ENCODE peak calls at places on chromosome 20, in seven cellular contexts. B, Q, G, V, K, W and D are unnamed samples.

GRCh38 chr20:1469925-1470571 is 3.4 kb upstream of the NSFL1C start:
- DNase-seq in Q (peak), B (peak), K (peak), G (peak), W (peak), V (peak), D (peak)

GRCh38 chr20:57066126-57066900 is 200.1 kb downstream of the BMP7 start:
- DNase-seq in K (no peak), G (no peak), W (peak), V (no peak), B (no peak), Q (peak), D (no peak)

GRCh38 chr20:58719971-58720371 is 27.4 kb downstream of the NPEPL1 start:
- DNase-seq in W (no peak), G (no peak), V (no peak), B (no peak), Q (no peak), K (peak), D (no peak)

GRCh38 chr20:8254911-8255582 is 123.0 kb downstream of the PLCB1 start:
- DNase-seq in B (no peak), K (no peak), V (no peak), G (peak), Q (no peak), W (peak), D (no peak)

GRCh38 chr20:37907677-37908397 is 4.9 kb downstream of the VSTM2L start:
- DNase-seq in V (no peak), W (peak), B (no peak), Q (peak), K (no peak), G (peak), D (peak)

GRCh38 chr20:39445095-39445494 is 483.0 kb downstream of the DHX35 start:
- DNase-seq in B (no peak), V (no peak), K (no peak), W (no peak), Q (no peak), G (no peak), D (no peak)

GRCh38 chr20:35232575-35232974 is 6.1 kb downstream of the MMP24 start:
- DNase-seq in B (no peak), K (no peak), V (no peak), G (peak), Q (peak), W (peak), D (no peak)

GRCh38 chr20:49045440-49046086 is 549 bp upstream of the CSE1L start:
- DNase-seq in Q (no peak), K (peak), V (no peak), G (no peak), W (no peak), B (no peak), D (no peak)

GRCh38 chr20:50292324-50293243 is 102.0 kb downstream of the CEBPB start:
- DNase-seq in Q (peak), B (no peak), W (peak), G (peak), V (no peak), K (peak), D (peak)

GRCh38 chr20:17721802-17722486 is 22.2 kb downstream of the BANF2 start:
- DNase-seq in K (no peak), W (peak), B (no peak), G (no peak), Q (no peak), V (no peak), D (no peak)

GRCh38 chr20:56439784-56440291 is 27.8 kb downstream of the CASS4 start:
- DNase-seq in K (peak), W (peak), Q (peak), V (no peak), B (no peak), G (peak), D (no peak)

GRCh38 chr20:38692436-38693411 is 31.6 kb upstream of the SLC32A1 start:
- DNase-seq in V (no peak), B (no peak), W (peak), K (no peak), Q (peak), G (peak), D (no peak)

GRCh38 chr20:41392871-41393704 is 26.5 kb upstream of the EMILIN3 start:
- DNase-seq in B (no peak), G (no peak), Q (no peak), K (peak), W (peak), V (no peak), D (no peak)

GRCh38 chr20:61817575-61817974 is 248.1 kb downstream of the TAF4 start:
- DNase-seq in V (no peak), K (peak), G (no peak), B (no peak), Q (no peak), W (no peak), D (no peak)

GRCh38 chr20:10632681-10633509 is 40.9 kb downstream of the JAG1 start:
- DNase-seq in W (peak), Q (no peak), V (no peak), G (no peak), K (no peak), B (no peak), D (no peak)

GRCh38 chr20:63520939-63521601 is 505 bp downstream of the PPDPF start:
- DNase-seq in V (peak), Q (peak), B (no peak), G (peak), W (peak), K (peak), D (no peak)

GRCh38 chr20:59222982-59223610 is 59.5 kb downstream of the ZNF831 start:
- DNase-seq in V (no peak), K (no peak), G (no peak), B (no peak), Q (no peak), W (peak), D (no peak)

GRCh38 chr20:12177657-12178293 is 260.1 kb downstream of the BTBD3 start:
- DNase-seq in G (no peak), W (no peak), B (no peak), Q (no peak), K (no peak), V (no peak), D (peak)

GRCh38 chr20:34439168-34439567 is 76.1 kb downstream of the ITCH start:
- DNase-seq in G (no peak), Q (no peak), K (no peak), B (no peak), V (no peak), W (no peak), D (no peak)

GRCh38 chr20:32234135-32234808 is 26.6 kb downstream of the POFUT1 start:
- DNase-seq in G (no peak), Q (no peak), K (no peak), V (no peak), B (no peak), W (no peak), D (no peak)

GRCh38 chr20:31869942-31870702 is at the start of the genes DUSP15 and TTLL9:
- DNase-seq in G (no peak), W (no peak), B (no peak), K (no peak), V (no peak), Q (no peak), D (no peak)

GRCh38 chr20:35088231-35088794 is 4.3 kb downstream of the TRPC4AP start:
- DNase-seq in Q (peak), W (peak), K (no peak), G (no peak), B (no peak), V (no peak), D (no peak)

GRCh38 chr20:13930246-13930645 is 60.2 kb downstream of the SEL1L2 start:
- DNase-seq in W (no peak), K (no peak), Q (peak), B (no peak), G (no peak), V (no peak), D (no peak)

GRCh38 chr20:61896058-61896961 is 169.4 kb downstream of the TAF4 start:
- DNase-seq in Q (peak), W (peak), G (peak), B (peak), V (no peak), K (peak), D (no peak)

GRCh38 chr20:63152322-63153253 is 63.3 kb downstream of the YTHDF1 start:
- DNase-seq in K (peak), Q (no peak), G (no peak), B (no peak), W (no peak), V (no peak), D (no peak)

GRCh38 chr20:58481541-58482021 is 33.6 kb downstream of the APCDD1L start:
- DNase-seq in Q (peak), B (peak), G (peak), W (peak), K (no peak), V (no peak), D (no peak)

GRCh38 chr20:49320460-49320859 is 42.6 kb upstream of the ZNFX1 start:
- DNase-seq in V (no peak), Q (peak), G (peak), B (no peak), W (peak), K (no peak), D (no peak)

GRCh38 chr20:59017493-59018231 is 1.6 kb upstream of the TUBB1 start:
- DNase-seq in G (no peak), Q (no peak), K (no peak), W (no peak), B (no peak), V (no peak), D (no peak)

GRCh38 chr20:62733250-62733842 is 24.7 kb downstream of the NTSR1 start:
- DNase-seq in G (no peak), K (no peak), V (no peak), Q (no peak), B (no peak), W (no peak), D (no peak)

GRCh38 chr20:5136096-5136495 is 9.3 kb downstream of the CDS2 start:
- DNase-seq in V (no peak), G (no peak), K (no peak), Q (no peak), B (no peak), W (no peak), D (no peak)

GRCh38 chr20:43409041-43409913 is 48.4 kb upstream of the SRSF6 start:
- DNase-seq in K (no peak), V (no peak), W (peak), B (peak), Q (peak), G (peak), D (peak)

DNA sequence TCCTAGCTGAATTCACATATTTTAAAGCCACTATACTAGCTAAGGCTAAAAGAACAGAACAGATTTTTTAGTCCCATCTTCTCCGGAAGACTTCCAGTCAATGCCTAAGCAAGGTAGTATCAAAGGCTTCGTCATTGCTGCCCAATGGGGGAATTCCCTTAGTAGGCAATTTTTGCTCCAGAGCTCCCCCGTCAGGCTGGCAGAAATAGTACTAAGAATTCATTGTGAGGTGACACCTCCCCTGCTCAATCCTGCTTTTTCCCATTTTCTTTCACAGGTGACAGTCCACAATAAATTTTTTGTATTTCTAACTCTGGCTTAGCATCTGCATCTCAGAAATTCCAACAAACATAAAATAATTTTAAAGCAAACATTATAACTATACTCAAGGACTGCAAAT is 52.8 kb upstream of the SRSF6 start:
- DNase-seq in G (no peak), Q (no peak), B (no peak), W (no peak), K (no peak), V (peak), D (no peak)
- TF ChIP-seq CTCF in G (peak), Q (peak), B (peak), W (peak), K (no peak), V (peak), D (peak)

DNA sequence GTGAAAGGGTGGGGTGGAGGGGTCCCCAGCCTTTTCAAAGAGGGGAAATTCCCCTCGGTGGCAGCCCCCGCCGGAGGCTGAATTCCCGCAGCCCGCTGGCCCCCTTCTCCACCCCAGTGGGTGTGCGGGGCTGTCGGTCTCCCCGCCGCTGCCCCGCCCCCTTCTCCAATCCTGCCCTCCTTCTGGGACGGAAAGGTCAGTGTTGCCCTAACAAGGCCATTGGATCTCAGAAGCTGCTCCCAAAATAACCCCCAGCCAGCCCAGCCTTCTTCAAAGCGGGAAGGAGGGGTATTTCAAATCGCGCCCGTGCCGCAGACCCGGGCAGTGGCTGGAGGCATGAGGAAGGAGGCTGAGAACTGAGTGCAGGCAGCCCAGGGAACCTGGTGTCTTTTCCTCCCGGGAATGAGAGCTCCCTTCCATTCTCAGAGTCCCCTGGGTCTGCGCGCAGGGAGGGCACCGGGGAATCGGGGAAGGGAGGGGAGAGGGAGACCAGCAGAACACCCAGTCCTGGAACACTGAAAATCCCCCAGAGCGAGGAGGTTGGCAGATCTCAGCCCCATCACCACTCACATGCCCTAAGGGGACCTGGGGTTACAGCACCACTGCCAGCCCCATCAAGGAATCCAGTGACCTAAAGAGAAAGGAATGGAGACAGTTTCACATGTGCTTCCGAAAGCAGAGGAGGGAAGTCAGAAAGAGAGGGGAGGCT is at the start of gene JPH2:
- DNase-seq in K (peak), W (peak), G (peak), Q (peak), B (no peak), V (no peak), D (peak)
- H3K4me3 ChIP-seq in K (peak), W (peak), G (peak), Q (peak), B (peak), V (no peak), D (peak)

GRCh38 chr20:51335329-51335841 is 207.1 kb downstream of the NFATC2 start:
- DNase-seq in Q (peak), V (peak), K (no peak), G (peak), B (no peak), W (peak), D (no peak)
- TF ChIP-seq CTCF in Q (peak), V (no peak), K (no peak), G (no peak), B (no peak), W (peak), D (no peak)

GRCh38 chr20:46563170-46563847 is 12.9 kb upstream of the OCSTAMP start:
- DNase-seq in V (no peak), G (no peak), K (no peak), B (no peak), Q (no peak), W (no peak), D (no peak)
- H3K4me3 ChIP-seq in V (no peak), G (peak), K (no peak), B (peak), Q (no peak), W (peak), D (no peak)

DNA sequence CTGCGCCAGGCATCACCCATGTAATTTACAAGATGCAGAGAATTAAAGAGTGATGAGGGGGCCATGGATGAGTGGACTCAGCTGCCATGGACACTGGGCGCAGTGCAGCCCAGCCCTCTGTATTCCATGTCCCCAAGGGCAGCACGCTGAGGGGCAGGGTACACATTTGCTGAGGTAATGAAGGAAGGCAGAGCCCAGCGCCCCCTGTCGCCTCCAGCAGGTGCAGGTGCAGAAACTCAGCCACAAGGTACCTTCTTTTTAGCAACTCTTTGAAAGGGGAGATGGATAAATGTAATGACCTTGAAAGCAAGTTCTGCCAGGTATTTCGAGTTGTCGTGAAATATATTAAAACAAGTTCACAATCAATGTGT is 7.1 kb downstream of the CD93 start:
- DNase-seq in G (no peak), V (no peak), B (peak), Q (no peak), W (no peak), K (no peak), D (no peak)
- TF ChIP-seq CTCF in G (peak), V (peak), B (peak), Q (no peak), W (peak), K (no peak), D (peak)